ENCODE peak calls at places on chromosomes 7 and 10, in nine cellular contexts. G is esophagus muscularis mucosa; I is tibial nerve; V is CD4-positive, alpha-beta memory T cell; D is fibroblast of lung; O is stomach; M is DND-41; A is heart left ventricle; E is substantia nigra. S is an unnamed sample.

GRCh38 chr10:76942556-76943416 is 694.8 kb downstream of the KCNMA1 start:
- DNase-seq in E (no peak), G (no peak), V (no peak), I (no peak), O (no peak), M (no peak), D (no peak), A (no peak), S (no peak)

GRCh38 chr10:48247680-48248079 is 26.8 kb downstream of the FRMPD2 start:
- DNase-seq in M (peak; percentile 4), V (no peak), E (no peak), G (peak; percentile 90), A (no peak), O (no peak), D (peak; percentile 35), I (no peak), S (no peak)

GRCh38 chr10:59558066-59558465 is 151.6 kb downstream of the SLC16A9 start:
- DNase-seq in I (no peak), M (no peak), D (no peak), V (no peak), E (no peak), A (no peak), O (no peak), G (no peak), S (no peak)

GRCh38 chr10:123204127-123204461 is 49.9 kb downstream of the BUB3 start:
- DNase-seq in V (no peak), E (no peak), D (no peak), I (no peak), G (no peak), M (no peak), A (no peak), O (no peak), S (no peak)

GRCh38 chr7:16430133-16430532 is 8.8 kb upstream of the CRPPA start:
- DNase-seq in D (peak; percentile 55), I (no peak), V (no peak), O (no peak), G (no peak), A (no peak), M (no peak), E (no peak), S (no peak)

GRCh38 chr7:107663196-107663595 is 2.6 kb downstream of the SLC26A4 start:
- DNase-seq in A (no peak), M (no peak), V (no peak), O (no peak), G (no peak), D (no peak), I (no peak), E (no peak), S (no peak)

GRCh38 chr7:28955723-28956607 is 2.2 kb downstream of the TRIL start:
- DNase-seq in E (peak; percentile 56), V (no peak), A (peak; percentile 90), D (peak; percentile 42), O (peak; percentile 91), M (no peak), G (peak; percentile 90), I (peak; percentile 35), S (no peak)

GRCh38 chr7:128155100-128155763 is 85.8 kb upstream of the LEP start:
- DNase-seq in D (no peak), G (no peak), I (no peak), V (no peak), A (no peak), O (no peak), M (no peak), E (no peak), S (no peak)

GRCh38 chr7:148883233-148884048 is 650 bp downstream of the EZH2 start:
- DNase-seq in D (no peak), O (peak; percentile 34), I (no peak), E (no peak), V (peak; percentile 83), M (peak; percentile 55), G (no peak), A (peak; percentile 77), S (peak; percentile 87)

GRCh38 chr7:157464111-157464970 is 127.5 kb downstream of the DNAJB6 start:
- DNase-seq in M (no peak), D (no peak), E (peak; percentile 40), O (peak; percentile 3), V (no peak), I (no peak), G (no peak), A (no peak), S (peak; percentile 55)

GRCh38 chr10:132469197-132469942 is 68.2 kb upstream of the INPP5A start:
- DNase-seq in O (no peak), M (no peak), G (no peak), E (peak; percentile 19), V (no peak), I (no peak), D (no peak), A (peak; percentile 48), S (peak; percentile 88)

GRCh38 chr10:71036279-71036535 is 147.8 kb upstream of the PCBD1 start:
- DNase-seq in D (no peak), E (no peak), A (no peak), I (no peak), O (no peak), M (no peak), V (no peak), G (no peak), S (no peak)

GRCh38 chr10:124366825-124367224 is 51.9 kb downstream of the OAT start:
- DNase-seq in O (no peak), M (peak; percentile 75), A (no peak), D (no peak), V (no peak), I (no peak), E (no peak), G (no peak), S (no peak)
- H3K27ac ChIP-seq in O (no peak overlapping the region), M (peak overlapping the region; percentile 53), A (no peak overlapping the region), D (no peak overlapping the region), V (no peak overlapping the region), I (no peak overlapping the region), E (no peak overlapping the region), G (no peak overlapping the region), S (no peak overlapping the region)

GRCh38 chr10:110118891-110119621 is 88.3 kb upstream of the MXI1 start:
- DNase-seq in D (no peak), E (no peak), A (no peak), G (no peak), V (no peak), O (no peak), I (no peak), M (no peak), S (no peak)
- H3K27ac ChIP-seq in D (no peak overlapping the region), E (no peak overlapping the region), A (peak overlapping the region; percentile 38), G (no peak overlapping the region), V (no peak overlapping the region), O (no peak overlapping the region), I (no peak overlapping the region), M (no peak overlapping the region), S (no peak overlapping the region)

DNA sequence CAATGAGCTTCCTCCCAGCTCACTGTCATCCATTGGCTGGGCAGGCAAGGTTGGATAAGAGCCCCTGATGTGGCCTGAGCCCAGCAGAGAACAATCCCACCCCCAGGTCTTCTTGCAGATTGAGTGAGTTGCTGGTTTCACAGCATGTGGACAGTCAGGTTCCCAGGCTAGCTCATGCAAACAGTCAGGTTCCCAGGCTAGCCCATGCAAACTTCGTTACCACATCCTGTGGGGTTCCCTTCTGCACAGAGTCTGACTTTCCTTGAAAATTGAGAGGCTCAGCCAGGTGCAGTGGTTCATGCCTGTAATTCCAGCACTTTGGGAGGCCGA is 67.1 kb downstream of the TMEM130 start:
- DNase-seq in E (no peak), G (no peak), A (no peak), I (no peak), V (no peak), D (no peak), M (peak; percentile 8), O (no peak), S (no peak)
- H3K27ac ChIP-seq in E (no peak overlapping the region), G (no peak overlapping the region), A (no peak overlapping the region), I (no peak overlapping the region), V (no peak overlapping the region), D (no peak overlapping the region), M (no peak overlapping the region), O (no peak overlapping the region), S (no peak overlapping the region)

DNA sequence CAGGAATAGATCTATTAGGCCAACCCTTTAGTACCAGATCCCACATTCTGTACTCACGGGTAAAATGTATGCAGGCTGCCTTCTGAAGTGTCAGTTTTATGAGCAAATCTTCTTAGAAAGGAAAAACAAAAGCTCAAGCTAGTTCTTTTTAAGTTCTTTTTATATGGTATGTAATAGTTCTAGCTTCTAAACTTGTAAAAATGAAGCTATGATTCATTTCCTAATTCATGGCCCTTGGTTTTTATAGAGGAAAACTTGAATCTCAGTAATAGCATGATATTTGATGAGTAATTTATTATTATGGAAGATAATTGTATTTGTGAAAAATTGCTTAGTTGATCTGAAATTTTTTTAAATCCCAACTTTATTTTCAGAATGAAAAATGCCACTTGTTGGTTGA is 54.3 kb downstream of the SLK start:
- DNase-seq in M (no peak), I (no peak), G (no peak), O (no peak), E (no peak), A (no peak), V (no peak), D (no peak), S (no peak)
- H3K27ac ChIP-seq in M (no peak overlapping the region), I (no peak overlapping the region), G (no peak overlapping the region), O (no peak overlapping the region), E (no peak overlapping the region), A (no peak overlapping the region), V (no peak overlapping the region), D (no peak overlapping the region), S (no peak overlapping the region)

GRCh38 chr7:77907281-77907680 is 108.7 kb downstream of the PHTF2 start:
- DNase-seq in E (no peak), M (no peak), V (no peak), A (no peak), G (no peak), O (no peak), D (no peak), I (no peak), S (no peak)
- H3K27ac ChIP-seq in E (no peak overlapping the region), M (no peak overlapping the region), V (no peak overlapping the region), A (no peak overlapping the region), G (no peak overlapping the region), O (no peak overlapping the region), D (no peak overlapping the region), I (no peak overlapping the region), S (no peak overlapping the region)

S was measured in osteoblast.